ENCODE peak calls at places on chromosomes 13 and 19, in nine cellular contexts. J, M, R, B, K, H, I, A and U are unnamed samples. For H3K4me1, the result is how much of the 10 kb centered on the place peaks cover.

GRCh38 chr13:33110713-33111413 is 94.6 kb downstream of the KL start:
- DNase-seq in H (peak), K (peak), R (peak), B (no peak), A (peak), M (no peak), J (peak), I (no peak), U (no peak)

GRCh38 chr13:65275838-65276630 is 1954.1 kb downstream of the PCDH9 start:
- DNase-seq in J (no peak), K (no peak), H (no peak), A (no peak), I (no peak), R (no peak), B (no peak), M (no peak), U (no peak)

GRCh38 chr19:19459707-19460251 is 54.3 kb downstream of the GATAD2A start:
- DNase-seq in R (peak), A (no peak), K (peak), B (no peak), I (no peak), M (peak), J (peak), H (no peak), U (no peak)

GRCh38 chr19:55048446-55048845 is 10.4 kb upstream of the GP6 start:
- DNase-seq in R (no peak), M (no peak), K (no peak), H (no peak), A (no peak), I (no peak), B (no peak), J (no peak), U (no peak)

GRCh38 chr19:52923782-52924593 is 760 bp upstream of the ZNF888 start:
- DNase-seq in R (peak), M (peak), K (peak), H (peak), A (peak), B (no peak), J (peak), I (peak), U (no peak)

GRCh38 chr13:32984857-32985626 is 31.2 kb upstream of the KL start:
- DNase-seq in J (no peak), I (no peak), B (no peak), A (no peak), K (no peak), M (no peak), R (no peak), H (no peak), U (peak)

GRCh38 chr13:44116562-44117315 is 237.0 kb downstream of the LACC1 start:
- DNase-seq in J (no peak), M (no peak), I (no peak), A (no peak), B (no peak), R (peak), K (no peak), H (no peak), U (no peak)

GRCh38 chr13:32031815-32032345 is 306 bp downstream of the FRY start:
- DNase-seq in K (no peak), R (no peak), M (no peak), A (no peak), J (no peak), H (no peak), I (no peak), B (peak), U (no peak)

GRCh38 chr13:79398915-79399314 is 7.1 kb downstream of the RBM26 start:
- DNase-seq in J (no peak), M (no peak), A (no peak), B (no peak), K (no peak), I (no peak), H (no peak), R (no peak), U (no peak)

GRCh38 chr19:13865578-13866462 is 11.1 kb upstream of the NANOS3 start:
- DNase-seq in A (no peak), I (no peak), K (no peak), M (no peak), H (no peak), J (no peak), B (peak), R (peak), U (no peak)

GRCh38 chr13:65926750-65927171 is 1303.4 kb downstream of the PCDH9 start:
- DNase-seq in K (no peak), M (no peak), J (no peak), R (peak), B (no peak), I (peak), H (peak), A (no peak), U (no peak)

GRCh38 chr19:56269348-56269747 is 3.2 kb upstream of the EDDM13 start:
- DNase-seq in I (no peak), K (no peak), M (no peak), R (no peak), J (no peak), A (no peak), H (no peak), B (no peak), U (no peak)

GRCh38 chr13:98975822-98976261 is 2.0 kb downstream of the DOCK9 start:
- DNase-seq in A (no peak), H (no peak), R (peak), K (no peak), M (no peak), I (no peak), J (no peak), B (no peak), U (peak)

GRCh38 chr13:98892077-98892476 is 85.8 kb downstream of the DOCK9 start:
- DNase-seq in M (no peak), K (no peak), B (no peak), J (no peak), I (no peak), H (no peak), R (no peak), A (no peak), U (no peak)

GRCh38 chr19:14116918-14117578 is 514 bp downstream of the PRKACA start:
- DNase-seq in K (peak), B (peak), R (no peak), H (peak), J (peak), I (peak), A (peak), M (peak), U (peak)

GRCh38 chr13:92390217-92390616 is 836.4 kb upstream of the GPC6 start:
- DNase-seq in R (no peak), J (no peak), K (no peak), B (no peak), H (no peak), I (peak), A (no peak), M (no peak), U (no peak)

GRCh38 chr13:30429721-30430694 is 7.7 kb downstream of the UBE2L5 start:
- DNase-seq in H (no peak), R (peak), M (no peak), A (no peak), B (no peak), K (no peak), J (no peak), I (peak), U (no peak)

DNA sequence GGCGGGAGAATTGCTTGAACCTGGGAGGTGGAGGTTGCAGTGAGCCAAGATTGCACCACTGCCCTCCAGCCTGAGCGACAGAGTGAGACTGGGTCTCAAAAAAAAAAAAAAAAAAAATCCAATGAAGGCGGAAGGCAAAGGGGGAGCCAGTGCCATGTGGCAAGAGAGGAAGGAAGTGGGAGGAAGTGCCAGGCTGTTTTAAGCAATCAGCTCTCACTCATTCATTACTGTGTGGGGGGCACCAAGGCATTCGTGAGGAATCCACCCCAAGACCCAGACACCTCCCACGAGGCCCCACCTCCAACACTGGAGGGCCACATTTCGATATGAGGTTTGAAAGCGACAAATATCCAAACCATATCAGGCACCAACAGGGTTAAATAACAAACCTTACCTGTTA is 7.7 kb upstream of the LRP3 start:
- DNase-seq in A (no peak), M (no peak), J (no peak), K (no peak), R (no peak), H (no peak), B (no peak), I (no peak), U (no peak)
- H3K4me1 ChIP-seq in A (under half), M (under half), J (under half), K (under half), R (under half), H (under half), B (under half), I (under half), U (under half)

GRCh38 chr13:20704459-20705069 is 1.1 kb downstream of the IL17D start:
- DNase-seq in M (no peak), K (no peak), J (no peak), I (no peak), A (no peak), R (no peak), B (no peak), H (no peak), U (no peak)

GRCh38 chr13:20702530-20702929 is 969 bp upstream of the IL17D start:
- DNase-seq in H (no peak), K (no peak), B (no peak), I (peak), R (peak), M (no peak), J (no peak), A (no peak), U (no peak)

GRCh38 chr13:20706661-20707060 is 3.2 kb downstream of the IL17D start:
- DNase-seq in H (no peak), K (no peak), M (no peak), I (no peak), B (no peak), J (no peak), R (no peak), A (no peak), U (no peak)

GRCh38 chr13:20702945-20703784 is at the start of gene IL17D:
- DNase-seq in R (peak), K (peak), J (no peak), A (no peak), H (no peak), B (peak), I (peak), M (peak), U (peak)

DNA sequence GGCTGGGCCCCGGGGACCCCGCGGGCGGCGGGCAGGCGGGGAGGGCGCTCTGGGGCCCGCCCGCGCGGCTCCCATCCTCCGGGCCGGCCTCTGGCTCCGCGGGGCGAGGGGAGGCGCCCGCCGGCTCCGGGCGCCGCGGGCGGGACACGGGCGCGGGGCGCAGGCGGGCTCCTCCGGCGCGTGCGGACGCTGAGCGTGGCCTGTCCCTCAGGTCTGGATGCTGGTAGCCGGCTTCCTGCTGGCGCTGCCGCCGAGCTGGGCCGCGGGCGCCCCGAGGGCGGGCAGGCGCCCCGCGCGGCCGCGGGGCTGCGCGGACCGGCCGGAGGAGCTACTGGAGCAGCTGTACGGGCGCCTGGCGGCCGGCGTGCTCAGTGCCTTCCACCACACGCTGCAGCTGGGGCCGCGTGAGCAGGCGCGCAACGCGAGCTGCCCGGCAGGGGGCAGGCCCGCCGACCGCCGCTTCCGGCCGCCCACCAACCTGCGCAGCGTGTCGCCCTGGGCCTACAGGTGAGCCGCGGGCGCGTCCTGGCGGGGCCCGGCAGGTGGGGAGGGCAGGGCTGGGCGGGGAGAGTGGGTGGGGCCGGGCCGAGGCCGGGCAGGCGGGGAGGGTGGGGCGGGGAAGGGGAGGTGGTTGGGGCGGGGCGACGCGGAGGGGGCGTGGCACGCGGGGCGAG is 423 bp downstream of the IL17D start:
- DNase-seq in J (peak), R (peak), K (peak), A (no peak), M (peak), H (peak), B (peak), I (peak), U (peak)
- TF ChIP-seq CTCF in J (peak), R (peak), K (peak), A (peak), M (peak), H (peak), B (peak), I (peak), U (no peak)

GRCh38 chr19:18157465-18158063 is 4.6 kb downstream of the PIK3R2 start:
- DNase-seq in R (no peak), B (peak), A (no peak), K (peak), J (no peak), H (no peak), M (no peak), I (peak), U (no peak)
- H3K4me1 ChIP-seq in R (under half), B (half or more), A (half or more), K (half or more), J (half or more), H (half or more), M (under half), I (under half), U (under half)

DNA sequence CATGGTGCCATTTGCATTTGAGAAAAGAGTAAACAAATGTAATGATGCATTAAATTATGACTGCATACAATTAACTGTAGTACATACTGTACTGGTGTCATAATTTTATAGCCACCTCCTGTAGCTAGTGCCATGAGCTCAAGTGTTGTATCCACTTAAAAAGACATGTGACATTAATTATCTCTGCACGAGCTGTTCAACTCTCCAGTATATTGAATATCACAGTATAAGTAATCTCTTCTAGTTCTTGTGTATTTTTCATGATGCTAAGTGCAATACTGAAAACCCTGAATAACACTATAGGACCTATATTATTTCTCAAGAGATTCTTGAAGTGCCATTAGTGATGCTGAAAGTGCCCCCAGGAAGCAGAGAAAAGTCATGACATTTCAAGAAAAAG is 387.3 kb downstream of the PCDH17 start:
- DNase-seq in H (no peak), R (no peak), B (no peak), M (no peak), A (no peak), I (no peak), K (no peak), J (no peak), U (no peak)
- TF ChIP-seq CTCF in H (no peak), R (no peak), B (no peak), M (no peak), A (no peak), I (no peak), K (no peak), J (no peak), U (no peak)

GRCh38 chr19:44912854-44913253 is 1.6 kb upstream of the APOC1 start:
- DNase-seq in M (no peak), H (no peak), K (peak), B (no peak), R (peak), J (peak), A (no peak), I (no peak), U (no peak)
- H3K4me1 ChIP-seq in M (under half), H (under half), K (under half), B (under half), R (under half), J (under half), A (under half), I (under half), U (under half)

GRCh38 chr13:114112231-114112825 is 20.1 kb downstream of the RASA3 start:
- DNase-seq in H (peak), M (peak), A (peak), R (no peak), K (peak), I (no peak), J (peak), B (peak), U (no peak)

GRCh38 chr13:114112826-114113322 is 19.5 kb downstream of the RASA3 start:
- DNase-seq in H (no peak), M (peak), J (peak), A (peak), B (no peak), I (no peak), K (peak), R (no peak), U (no peak)

GRCh38 chr13:114115191-114115671 is 17.2 kb downstream of the RASA3 start:
- DNase-seq in I (peak), J (no peak), H (no peak), R (peak), K (peak), B (no peak), M (peak), A (peak), U (no peak)

GRCh38 chr13:114115796-114116195 is 16.6 kb downstream of the RASA3 start:
- DNase-seq in I (no peak), J (no peak), K (no peak), B (no peak), H (no peak), R (no peak), A (peak), M (peak), U (no peak)

DNA sequence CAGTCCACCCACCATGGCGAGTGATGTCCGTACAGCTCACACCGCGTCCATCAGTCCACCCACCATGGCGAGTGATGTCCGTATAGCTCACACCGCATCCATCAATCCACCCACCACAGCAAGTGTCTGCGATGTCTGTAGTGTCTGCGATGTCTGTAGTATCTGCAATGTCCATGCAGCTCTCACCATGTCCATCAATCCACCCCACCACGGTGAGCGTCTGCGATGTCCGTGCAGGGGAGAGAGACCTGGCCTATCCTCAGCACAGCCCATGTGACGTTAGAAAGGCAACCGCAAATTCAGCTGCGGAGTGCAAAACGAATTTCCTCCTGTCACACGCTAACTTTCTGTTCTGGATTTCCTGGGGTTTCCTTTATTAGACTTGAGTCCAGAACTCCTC is 18.5 kb downstream of the RASA3 start:
- DNase-seq in H (no peak), A (peak), I (no peak), B (no peak), M (peak), R (no peak), K (no peak), J (no peak), U (no peak)
- TF ChIP-seq CTCF in H (no peak), A (no peak), I (no peak), B (no peak), M (no peak), R (no peak), K (no peak), J (no peak), U (no peak)

GRCh38 chr19:41355802-41356201 is 2.1 kb upstream of the TGFB1 start:
- DNase-seq in K (no peak), R (no peak), A (no peak), M (no peak), J (no peak), H (no peak), B (peak), I (no peak), U (no peak)
- H3K4me1 ChIP-seq in K (under half), R (under half), A (half or more), M (under half), J (under half), H (under half), B (under half), I (under half), U (under half)

DNA sequence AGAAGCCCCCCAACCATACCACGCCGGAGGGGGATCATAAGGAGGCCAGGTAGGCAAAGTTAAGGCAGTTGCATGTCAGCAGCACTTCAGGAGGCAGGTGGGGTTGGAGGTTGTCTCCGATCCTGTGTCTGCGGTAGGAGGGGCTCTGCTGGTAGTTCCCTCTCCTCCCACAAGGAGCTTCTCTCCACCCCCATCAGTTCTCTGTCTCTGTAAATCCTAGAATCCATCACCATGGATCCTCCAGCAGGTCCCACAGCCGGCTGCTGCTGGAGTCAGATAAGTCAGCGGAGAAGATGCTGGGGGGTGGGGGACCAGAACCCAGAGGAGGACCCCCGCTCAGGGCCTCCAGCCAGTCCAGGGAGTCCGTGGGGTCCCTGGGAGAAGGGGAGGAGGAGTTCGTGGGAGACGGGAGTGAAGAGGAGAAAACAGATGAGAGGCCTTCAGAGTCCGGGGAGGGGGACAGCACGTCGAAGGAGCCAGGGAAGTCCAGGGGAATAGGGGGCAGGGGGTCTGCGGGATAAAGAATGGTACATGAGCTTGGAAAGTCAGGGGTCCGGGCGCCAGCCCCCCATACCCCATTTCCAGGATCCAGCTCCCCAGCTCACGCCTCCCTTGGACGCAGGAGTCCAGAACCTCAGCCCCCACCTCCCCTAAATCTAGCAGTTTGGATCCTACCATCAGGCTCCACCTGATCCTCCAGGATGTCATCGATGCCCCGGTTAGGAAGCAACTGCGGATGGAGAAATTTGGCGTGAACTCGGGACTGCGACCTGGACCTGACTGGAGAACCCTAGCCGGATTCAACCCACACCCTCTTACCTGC is 6.3 kb downstream of the MAMSTR start:
- DNase-seq in R (no peak), A (no peak), I (peak), B (peak), M (no peak), K (no peak), J (no peak), H (no peak), U (no peak)
- TF ChIP-seq CTCF in R (peak), A (no peak), I (no peak), B (peak), M (no peak), K (no peak), J (no peak), H (no peak), U (peak)

DNA sequence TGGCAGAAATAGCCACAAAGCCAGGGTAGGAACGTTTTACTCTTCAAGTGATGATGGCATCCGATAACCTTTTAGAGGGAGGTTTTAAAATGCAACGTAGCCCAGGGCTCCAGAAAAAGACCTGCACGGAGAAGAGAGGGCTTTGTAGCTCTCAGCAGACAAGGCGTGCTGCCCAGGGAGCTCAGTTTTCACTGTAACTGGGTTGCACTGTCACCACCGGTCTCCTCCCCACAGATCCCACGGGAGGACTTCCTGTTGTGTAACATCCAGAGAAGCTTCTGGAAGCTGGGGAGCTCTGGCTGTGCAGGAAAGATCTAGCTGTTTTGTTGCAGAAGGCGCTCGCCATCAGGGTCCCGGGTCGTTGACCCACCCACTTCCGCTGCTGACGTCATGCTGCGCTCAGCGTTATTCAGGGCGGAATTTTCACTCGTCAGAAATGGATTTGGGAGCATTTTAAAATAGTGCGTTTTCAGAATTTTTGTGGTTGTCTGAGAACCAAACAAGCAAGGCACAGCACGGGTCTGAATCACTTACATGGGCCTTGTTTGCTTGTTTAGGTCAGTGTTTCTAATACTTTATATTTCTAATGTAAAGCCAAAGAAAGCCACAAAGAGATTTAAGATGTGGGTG is 50.8 kb downstream of the ATP11A start:
- DNase-seq in J (peak), B (no peak), M (peak), A (peak), R (peak), I (peak), K (peak), H (peak), U (no peak)
- H3K4me1 ChIP-seq in J (under half), B (under half), M (under half), A (under half), R (under half), I (under half), K (under half), H (half or more), U (under half)